ENCODE peak calls at places on chromosome 1, in seven cellular contexts. C, S, J, F, M, K and I are unnamed samples.

GRCh38 chr1:197199923-197200467 is 53.5 kb upstream of the ASPM start:
- DNase-seq in C (no peak), M (peak; percentile 48), J (no peak), S (no peak), F (no peak), K (no peak), I (no peak)

GRCh38 chr1:245995474-245995873 is 511.6 kb downstream of the SMYD3 start:
- DNase-seq in C (no peak), F (no peak), J (no peak), M (no peak), K (no peak), S (no peak), I (no peak)

GRCh38 chr1:36992139-36992940 is 42.0 kb downstream of the GRIK3 start:
- DNase-seq in C (no peak), K (no peak), S (no peak), M (no peak), F (no peak), J (no peak), I (no peak)

GRCh38 chr1:6025269-6026094 is 20.2 kb upstream of the KCNAB2 start:
- DNase-seq in M (no peak), F (no peak), C (no peak), S (peak; percentile 45), K (peak; percentile 57), J (no peak), I (peak; percentile 90)

GRCh38 chr1:233166896-233167295 is 128.6 kb downstream of the PCNX2 start:
- DNase-seq in M (no peak), J (no peak), F (no peak), S (no peak), K (no peak), C (no peak), I (no peak)

GRCh38 chr1:20426923-20427322 is 59.1 kb downstream of the CAMK2N1 start:
- DNase-seq in M (no peak), C (no peak), S (peak; percentile 84), F (no peak), K (no peak), J (peak; percentile 67), I (peak; percentile 92)

GRCh38 chr1:21123287-21123961 is 53.3 kb downstream of the EIF4G3 start:
- DNase-seq in F (no peak), S (no peak), K (no peak), J (no peak), M (no peak), C (no peak), I (no peak)

GRCh38 chr1:37931148-37931492 is 15.7 kb downstream of the INPP5B start:
- DNase-seq in K (no peak), F (no peak), J (no peak), S (no peak), M (peak; percentile 49), C (no peak), I (no peak)

GRCh38 chr1:201020040-201020591 is 3.4 kb downstream of the KIF21B start:
- DNase-seq in F (no peak), K (no peak), S (no peak), J (no peak), C (no peak), M (peak; percentile 63), I (peak; percentile 85)

GRCh38 chr1:117859901-117860300 is 69.5 kb downstream of the GDAP2 start:
- DNase-seq in J (no peak), S (no peak), K (no peak), C (no peak), M (no peak), F (no peak), I (no peak)

GRCh38 chr1:81437649-81438048 is 363.1 kb upstream of the ADGRL2 start:
- DNase-seq in J (no peak), K (no peak), F (no peak), M (no peak), C (no peak), S (no peak), I (no peak)

GRCh38 chr1:11069233-11069950 is 9.6 kb upstream of the SRM start:
- DNase-seq in J (no peak), C (no peak), K (peak; percentile 55), F (no peak), S (no peak), M (no peak), I (peak; percentile 62)

GRCh38 chr1:40861227-40862003 is 748 bp downstream of the CITED4 start:
- DNase-seq in C (no peak), J (no peak), K (no peak), M (no peak), F (peak; percentile 88), S (peak; percentile 65), I (peak; percentile 95)

GRCh38 chr1:62849031-62849430 is 65.1 kb downstream of the ATG4C start:
- DNase-seq in S (no peak), J (no peak), M (peak; percentile 3), F (no peak), C (no peak), K (no peak), I (no peak)

GRCh38 chr1:185966487-185966886 is 232.3 kb downstream of the HMCN1 start:
- DNase-seq in F (no peak), M (no peak), C (no peak), J (no peak), K (no peak), S (no peak), I (no peak)

GRCh38 chr1:180117764-180118116 is 36.9 kb upstream of the QSOX1 start:
- DNase-seq in M (no peak), S (peak; percentile 86), F (no peak), J (peak; percentile 14), C (no peak), K (no peak), I (peak; percentile 82)

GRCh38 chr1:200706109-200706720 is 32.5 kb upstream of the CAMSAP2 start:
- DNase-seq in M (no peak), K (no peak), S (no peak), F (no peak), C (no peak), J (no peak), I (no peak)

GRCh38 chr1:53938136-53938830 is 7.2 kb downstream of the IFT25 start:
- DNase-seq in J (no peak), C (no peak), M (no peak), S (no peak), K (no peak), F (no peak), I (peak; percentile 34)

GRCh38 chr1:225699336-225699735 is 46.4 kb upstream of the ENAH start:
- DNase-seq in C (no peak), F (no peak), J (no peak), M (no peak), S (no peak), K (no peak), I (no peak)

GRCh38 chr1:16147615-16147926 is 8.3 kb downstream of the EPHA2 start:
- DNase-seq in M (no peak), F (no peak), S (no peak), K (no peak), J (no peak), C (no peak), I (peak; percentile 8)

GRCh38 chr1:2229032-2229920 is 1.2 kb downstream of the SKI start:
- DNase-seq in S (peak; percentile 34), K (peak; percentile 82), F (peak; percentile 7), C (no peak), J (no peak), M (peak; percentile 74), I (peak; percentile 92)

GRCh38 chr1:68819190-68819829 is 322.4 kb upstream of the DEPDC1 start:
- DNase-seq in F (peak; percentile 78), S (peak; percentile 20), M (no peak), C (no peak), J (no peak), K (no peak), I (peak; percentile 81)

GRCh38 chr1:156506450-156506849 is 5.9 kb upstream of the MEF2D start:
- DNase-seq in F (no peak), K (no peak), S (no peak), J (no peak), C (no peak), M (no peak), I (no peak)

GRCh38 chr1:5972198-5972520 is 20.1 kb downstream of the NPHP4 start:
- DNase-seq in S (no peak), M (no peak), F (no peak), C (no peak), K (no peak), J (no peak), I (peak; percentile 53)

GRCh38 chr1:95888877-95889799 is 655.1 kb downstream of the RWDD3 start:
- DNase-seq in C (no peak), M (no peak), F (no peak), S (no peak), J (no peak), K (no peak), I (no peak)

GRCh38 chr1:10824821-10825540 is 28.5 kb upstream of the CASZ1 start:
- DNase-seq in J (peak; percentile 34), F (no peak), K (no peak), C (no peak), M (no peak), S (peak; percentile 86), I (peak; percentile 98)

GRCh38 chr1:98211271-98211840 is 290.5 kb upstream of the DPYD start:
- DNase-seq in C (no peak), S (no peak), K (no peak), M (no peak), F (no peak), J (no peak), I (no peak)

GRCh38 chr1:206023682-206024081 is at the start of gene CTSE:
- DNase-seq in M (no peak), J (no peak), S (no peak), F (no peak), K (no peak), C (no peak), I (no peak)

GRCh38 chr1:77465139-77465538 is 183.3 kb downstream of the AK5 start:
- DNase-seq in S (no peak), J (no peak), K (no peak), M (no peak), C (no peak), F (no peak), I (no peak)

GRCh38 chr1:21919520-21919919 is 17.6 kb downstream of the HSPG2 start:
- DNase-seq in K (no peak), J (no peak), C (no peak), M (peak; percentile 82), S (peak; percentile 73), F (no peak), I (peak; percentile 93)

GRCh38 chr1:204149107-204149506 is 2.7 kb downstream of the ETNK2 start:
- DNase-seq in F (no peak), S (no peak), J (no peak), K (no peak), M (no peak), C (no peak), I (peak; percentile 62)

GRCh38 chr1:238119060-238119459 is 228.3 kb upstream of the ZP4 start:
- DNase-seq in C (no peak), K (no peak), F (no peak), S (no peak), M (no peak), J (no peak), I (no peak)

GRCh38 chr1:7551442-7551841 is 219.7 kb upstream of the VAMP3 start:
- DNase-seq in C (no peak), F (no peak), J (no peak), S (no peak), K (no peak), M (no peak), I (no peak)